ENCODE peak calls at places on chromosomes 13 and 19, in four cellular contexts. One of them, this sample, is unnamed.

GRCh38 chr13:114107686-114108081 is 24.7 kb downstream of the RASA3 start:
- DNase-seq in CD4-positive, alpha-beta memory T cell: no peak
- DNase-seq in HT-29: no peak
- DNase-seq in Kasumi-1: no peak
- DNase-seq in this sample: no peak

GRCh38 chr19:34731964-34732363 is 2.1 kb upstream of the ZNF181 start:
- DNase-seq in HT-29: no peak
- DNase-seq in CD4-positive, alpha-beta memory T cell: no peak
- DNase-seq in Kasumi-1: no peak
- DNase-seq in this sample: no peak

GRCh38 chr19:52689804-52690394 is 44.9 kb downstream of the ZNF611 start:
- DNase-seq in CD4-positive, alpha-beta memory T cell: no peak
- DNase-seq in HT-29: no peak
- DNase-seq in Kasumi-1: no peak
- DNase-seq in this sample: no peak

GRCh38 chr19:5143471-5144411 is 174.8 kb downstream of the KDM4B start:
- DNase-seq in Kasumi-1: no peak
- DNase-seq in CD4-positive, alpha-beta memory T cell: no peak
- DNase-seq in HT-29: no peak
- DNase-seq in this sample: no peak

GRCh38 chr13:23505007-23505406 is 65.2 kb upstream of the TNFRSF19 start:
- DNase-seq in CD4-positive, alpha-beta memory T cell: no peak
- DNase-seq in HT-29: no peak
- DNase-seq in Kasumi-1: no peak
- DNase-seq in this sample: no peak

GRCh38 chr13:112448621-112449544 is 72.7 kb downstream of the SPACA7 start:
- DNase-seq in CD4-positive, alpha-beta memory T cell: no peak
- DNase-seq in HT-29: no peak
- DNase-seq in Kasumi-1: no peak
- DNase-seq in this sample: no peak

GRCh38 chr13:52665325-52665724 is 12.7 kb downstream of the SUGT1 start:
- DNase-seq in Kasumi-1: peak; percentile 29
- DNase-seq in CD4-positive, alpha-beta memory T cell: peak; percentile 39
- DNase-seq in HT-29: peak; percentile 62
- DNase-seq in this sample: peak; percentile 25

GRCh38 chr13:74796126-74796643 is 662.0 kb upstream of the KLF12 start:
- DNase-seq in CD4-positive, alpha-beta memory T cell: no peak
- DNase-seq in Kasumi-1: no peak
- DNase-seq in HT-29: no peak
- DNase-seq in this sample: no peak

GRCh38 chr13:44189085-44189484 is 184.5 kb upstream of the SERP2 start:
- DNase-seq in Kasumi-1: no peak
- DNase-seq in CD4-positive, alpha-beta memory T cell: no peak
- DNase-seq in HT-29: no peak
- DNase-seq in this sample: no peak

GRCh38 chr19:55690109-55690768 is 15.2 kb downstream of the EPN1 start:
- DNase-seq in HT-29: no peak
- DNase-seq in Kasumi-1: no peak
- DNase-seq in CD4-positive, alpha-beta memory T cell: no peak
- DNase-seq in this sample: no peak

GRCh38 chr13:63408227-63409202 is 1992.9 kb upstream of the PCDH20 start:
- DNase-seq in Kasumi-1: no peak
- DNase-seq in HT-29: no peak
- DNase-seq in CD4-positive, alpha-beta memory T cell: no peak
- DNase-seq in this sample: no peak

GRCh38 chr13:87814444-87814843 is 143.3 kb downstream of the SLITRK5 start:
- DNase-seq in Kasumi-1: no peak
- DNase-seq in HT-29: no peak
- DNase-seq in CD4-positive, alpha-beta memory T cell: no peak
- DNase-seq in this sample: no peak

GRCh38 chr19:38152461-38153379 is 71.3 kb downstream of the DPF1 start:
- DNase-seq in CD4-positive, alpha-beta memory T cell: no peak
- DNase-seq in Kasumi-1: no peak
- DNase-seq in HT-29: no peak
- DNase-seq in this sample: peak; percentile 17

GRCh38 chr19:18419699-18420460 is 682 bp downstream of the SSBP4 start:
- DNase-seq in CD4-positive, alpha-beta memory T cell: peak; percentile 55
- DNase-seq in HT-29: no peak
- DNase-seq in Kasumi-1: no peak
- DNase-seq in this sample: peak; percentile 22

GRCh38 chr19:50478901-50479715 is 2.5 kb upstream of the GARIN5A start:
- DNase-seq in HT-29: peak; percentile 62
- DNase-seq in CD4-positive, alpha-beta memory T cell: no peak
- DNase-seq in Kasumi-1: no peak
- DNase-seq in this sample: no peak

GRCh38 chr19:39218230-39219007 is 14.4 kb upstream of the SYCN start:
- DNase-seq in Kasumi-1: no peak
- DNase-seq in CD4-positive, alpha-beta memory T cell: no peak
- DNase-seq in HT-29: no peak
- DNase-seq in this sample: no peak

GRCh38 chr19:14383556-14383897 is 2.3 kb downstream of the ADGRE5 start:
- DNase-seq in Kasumi-1: peak; percentile 53
- DNase-seq in CD4-positive, alpha-beta memory T cell: no peak
- DNase-seq in HT-29: peak; percentile 14
- DNase-seq in this sample: peak; percentile 29

This sample was measured in NCI-H1694 treated with DMSO at 0.1 percent for 48 hours.